ENCODE peak calls at places on chromosomes 5 and 9, in seven cellular contexts. S is K562, X is body of pancreas, B is IMR-90, A is adrenal gland, D is esophagus squamous epithelium, I is gastrocnemius medialis. L is an unnamed sample.

GRCh38 chr9:5569357-5569756 is 59.0 kb downstream of the PDCD1LG2 start:
- DNase-seq in S (no peak), X (no peak), B (no peak), A (no peak), D (no peak), I (peak; percentile 27), L (no peak)

GRCh38 chr5:130116972-130117371 is 212.7 kb downstream of the CHSY3 start:
- DNase-seq in S (no peak), X (no peak), B (no peak), A (no peak), D (no peak), I (no peak), L (no peak)

GRCh38 chr9:614421-614820 is 227.1 kb upstream of the DMRT1 start:
- DNase-seq in S (no peak), X (peak; percentile 52), B (no peak), A (peak; percentile 36), D (no peak), I (no peak), L (no peak)

GRCh38 chr5:4372481-4372880 is 767.6 kb upstream of the ADAMTS16 start:
- DNase-seq in S (no peak), X (no peak), B (no peak), A (no peak), D (no peak), I (no peak), L (no peak)

GRCh38 chr9:31715250-31715649 is 669.2 kb upstream of the ACO1 start:
- DNase-seq in S (no peak), X (no peak), B (no peak), A (no peak), D (no peak), I (no peak), L (no peak)

GRCh38 chr5:54659651-54660050 is 142.1 kb downstream of the SNX18 start:
- DNase-seq in S (no peak), X (no peak), B (peak; percentile 42), A (no peak), D (no peak), I (no peak), L (no peak)

GRCh38 chr9:77953590-77953989 is 78.0 kb downstream of the GNAQ start:
- DNase-seq in S (no peak), X (no peak), B (no peak), A (no peak), D (no peak), I (no peak), L (no peak)

GRCh38 chr5:34691326-34691725 is 35.2 kb downstream of the RAI14 start:
- DNase-seq in S (no peak), X (no peak), B (no peak), A (no peak), D (no peak), I (no peak), L (no peak)

GRCh38 chr5:129046151-129046550 is 48.4 kb upstream of the ISOC1 start:
- DNase-seq in S (no peak), X (no peak), B (peak; percentile 4), A (no peak), D (no peak), I (no peak), L (no peak)

GRCh38 chr5:137598341-137598740 is 99.2 kb upstream of the SPOCK1 start:
- DNase-seq in S (no peak), X (no peak), B (no peak), A (no peak), D (no peak), I (no peak), L (no peak)

GRCh38 chr9:130939405-130939941 is 426 bp upstream of the FIBCD1 start:
- DNase-seq in S (no peak), X (no peak), B (peak; percentile 11), A (no peak), D (no peak), I (no peak), L (no peak)

GRCh38 chr9:133147412-133148271 is 16.1 kb downstream of the GBGT1 start:
- DNase-seq in S (peak; percentile 63), X (peak; percentile 84), B (peak; percentile 32), A (peak; percentile 66), D (no peak), I (peak; percentile 71), L (peak; percentile 82)

GRCh38 chr5:168898261-168898911 is 319.2 kb upstream of the PANK3 start:
- DNase-seq in S (peak; percentile 12), X (no peak), B (no peak), A (no peak), D (no peak), I (no peak), L (no peak)

GRCh38 chr5:53430618-53431252 is 49.7 kb upstream of the FST start:
- DNase-seq in S (no peak), X (no peak), B (peak; percentile 87), A (peak; percentile 32), D (no peak), I (no peak), L (no peak)

GRCh38 chr5:168649306-168649705 is 70.1 kb upstream of the PANK3 start:
- DNase-seq in S (no peak), X (no peak), B (no peak), A (no peak), D (no peak), I (no peak), L (no peak)

GRCh38 chr5:132378580-132378979 is 9.1 kb downstream of the SLC22A5 start:
- DNase-seq in S (no peak), X (no peak), B (peak; percentile 52), A (no peak), D (no peak), I (peak; percentile 83), L (no peak)

GRCh38 chr5:36150676-36151433 is 832 bp downstream of the LMBRD2 start:
- DNase-seq in S (peak; percentile 33), X (peak; percentile 47), B (peak; percentile 48), A (peak; percentile 56), D (no peak), I (peak; percentile 39), L (peak; percentile 68)

GRCh38 chr5:172356047-172356446 is 72.5 kb upstream of the UBTD2 start:
- DNase-seq in S (no peak), X (no peak), B (no peak), A (no peak), D (no peak), I (no peak), L (no peak)

GRCh38 chr5:172361566-172362238 is 78.1 kb upstream of the UBTD2 start:
- DNase-seq in S (no peak), X (peak; percentile 48), B (peak; percentile 100), A (peak; percentile 50), D (no peak), I (peak; percentile 75), L (no peak)

GRCh38 chr5:172362755-172363154 is 79.2 kb upstream of the UBTD2 start:
- DNase-seq in S (no peak), X (no peak), B (peak; percentile 31), A (no peak), D (no peak), I (no peak), L (no peak)

GRCh38 chr5:172356527-172356926 is 73.0 kb upstream of the UBTD2 start:
- DNase-seq in S (no peak), X (no peak), B (no peak), A (no peak), D (no peak), I (no peak), L (no peak)

GRCh38 chr5:172358345-172358744 is 74.8 kb upstream of the UBTD2 start:
- DNase-seq in S (no peak), X (no peak), B (no peak), A (no peak), D (no peak), I (no peak), L (no peak)
- H3K4me1 ChIP-seq in S (no peaks in the 10 kb centered on the region), X (peaks cover 34% of the 10 kb centered on the region), B (peaks cover 23% of the 10 kb centered on the region), A (no peaks in the 10 kb centered on the region), D (peaks cover 8% of the 10 kb centered on the region), I (no peaks in the 10 kb centered on the region), L (no peaks in the 10 kb centered on the region)

DNA sequence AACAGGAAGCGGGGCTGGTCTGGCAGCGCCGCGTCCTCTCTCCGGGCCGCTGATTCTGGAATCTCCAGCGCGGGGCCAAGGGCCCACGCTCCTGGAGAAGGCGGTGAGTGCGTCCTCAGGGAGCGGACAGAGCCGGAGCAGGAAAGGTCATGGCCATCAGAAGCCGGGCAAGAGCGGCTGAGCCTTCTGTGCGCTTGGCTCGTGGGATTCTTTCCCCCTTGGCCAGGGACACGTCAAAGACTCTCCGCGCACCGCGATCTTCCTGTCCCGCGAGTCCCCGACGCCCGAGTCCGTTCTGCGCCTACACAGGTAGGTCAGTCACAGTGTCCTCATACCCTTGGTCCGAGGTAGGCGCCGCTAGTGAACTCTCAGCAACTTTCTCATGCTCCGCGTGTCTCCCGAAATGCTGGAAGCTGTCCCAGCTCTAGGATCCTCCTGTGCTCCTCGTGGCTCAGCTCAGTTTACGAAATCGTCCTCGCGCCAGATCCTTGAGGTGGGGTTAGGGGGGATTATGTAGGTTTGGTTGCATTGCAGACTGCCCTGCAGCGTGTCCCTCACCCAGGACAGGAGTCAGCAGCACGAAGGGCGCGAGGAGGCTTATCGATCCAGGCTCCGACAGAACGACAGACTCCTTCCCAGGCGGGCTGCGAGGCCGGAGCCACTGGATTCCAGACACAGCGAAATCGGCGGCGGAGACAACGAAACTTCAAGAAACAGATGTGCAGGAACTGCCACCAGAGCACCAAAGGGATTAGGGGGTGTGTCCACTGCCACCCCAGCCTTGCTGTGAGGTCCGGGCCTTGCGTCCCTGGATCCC is 8.7 kb downstream of the LHX6 start:
- DNase-seq in S (no peak), X (no peak), B (no peak), A (no peak), D (no peak), I (no peak), L (no peak)
- H3K27me3 ChIP-seq in S (no peaks in the 10 kb centered on the region), X (peaks cover 32% of the 10 kb centered on the region), B (peaks cover 98% of the 10 kb centered on the region), A (peaks cover 85% of the 10 kb centered on the region), D (peaks cover 100% of the 10 kb centered on the region), I (peaks cover 83% of the 10 kb centered on the region), L (peaks cover 6% of the 10 kb centered on the region)

GRCh38 chr5:172622091-172623046 is 18.7 kb upstream of the NEURL1B start:
- DNase-seq in S (no peak), X (no peak), B (no peak), A (no peak), D (no peak), I (no peak), L (no peak)
- TF ChIP-seq POLR2A in S (no peak), X (no peak), B (no peak), A (no peak), D (no peak), I (no peak), L (no peak)

GRCh38 chr9:91034976-91035824 is 233.6 kb downstream of the SYK start:
- DNase-seq in S (no peak), X (no peak), B (no peak), A (no peak), D (no peak), I (no peak), L (no peak)

GRCh38 chr9:91036826-91037510 is 235.3 kb downstream of the SYK start:
- DNase-seq in S (peak; percentile 63), X (peak; percentile 88), B (peak; percentile 92), A (peak; percentile 92), D (peak; percentile 39), I (peak; percentile 82), L (peak; percentile 89)

GRCh38 chr9:91035825-91036208 is 234.2 kb downstream of the SYK start:
- DNase-seq in S (no peak), X (no peak), B (no peak), A (no peak), D (no peak), I (no peak), L (no peak)

GRCh38 chr9:91037511-91038482 is 236.2 kb downstream of the SYK start:
- DNase-seq in S (no peak), X (peak; percentile 88), B (peak; percentile 93), A (peak; percentile 86), D (no peak), I (peak; percentile 55), L (peak; percentile 65)

DNA sequence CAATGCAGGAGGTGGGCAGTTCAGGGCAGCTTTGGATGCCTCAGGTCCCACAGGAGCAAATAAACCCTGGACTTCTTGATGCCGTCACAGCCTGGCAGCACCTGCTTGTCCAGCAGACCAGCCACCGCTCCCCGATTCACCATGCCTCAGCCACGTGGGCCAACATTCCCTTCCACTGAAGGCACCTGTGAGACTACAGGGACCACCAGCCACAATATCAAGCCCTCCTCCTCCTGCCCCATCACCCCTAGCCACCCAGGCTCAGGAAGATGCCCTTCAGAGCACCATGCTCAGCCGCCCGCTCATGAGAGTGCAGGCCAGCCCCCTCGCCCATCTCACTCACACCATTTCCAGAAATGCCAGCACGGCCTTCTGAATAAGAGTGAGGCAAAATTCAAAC is 234.7 kb downstream of the SYK start:
- DNase-seq in S (no peak), X (no peak), B (no peak), A (no peak), D (no peak), I (no peak), L (no peak)
- H3K4me1 ChIP-seq in S (peaks cover 5% of the 10 kb centered on the region), X (peaks cover 18% of the 10 kb centered on the region), B (peaks cover 26% of the 10 kb centered on the region), A (peaks cover 17% of the 10 kb centered on the region), D (peaks cover 40% of the 10 kb centered on the region), I (peaks cover 17% of the 10 kb centered on the region), L (peaks cover 15% of the 10 kb centered on the region)